ENCODE peak calls at places on chromosomes 1 and 21, in six cellular contexts. O, X, V, W, D and R are unnamed samples.

GRCh38 chr1:40758578-40759343 is 24.8 kb upstream of the KCNQ4 start:
- DNase-seq in O (no peak), D (no peak), V (no peak), W (no peak), X (no peak), R (no peak)

GRCh38 chr1:211579434-211580302 is 707 bp upstream of the SLC30A1 start:
- DNase-seq in W (peak), V (no peak), O (peak), X (no peak), D (no peak), R (no peak)

GRCh38 chr1:246836169-246836568 is 95.6 kb downstream of the AHCTF1 start:
- DNase-seq in D (no peak), V (no peak), W (no peak), O (no peak), X (no peak), R (no peak)

GRCh38 chr1:7384121-7384520 is 387.0 kb upstream of the VAMP3 start:
- DNase-seq in X (no peak), D (no peak), W (no peak), V (peak), O (no peak), R (no peak)

GRCh38 chr1:30318864-30319718 is 404.3 kb downstream of the MATN1 start:
- DNase-seq in W (no peak), D (no peak), O (no peak), V (peak), X (no peak), R (no peak)

GRCh38 chr1:59879556-59879955 is 47.0 kb downstream of the CYP2J2 start:
- DNase-seq in X (peak), V (no peak), D (peak), W (no peak), O (peak), R (no peak)

GRCh38 chr21:36310016-36310415 is 10.0 kb upstream of the MORC3 start:
- DNase-seq in D (peak), X (peak), V (no peak), W (no peak), O (no peak), R (no peak)

GRCh38 chr1:22611530-22611947 is 24.9 kb upstream of the C1QA start:
- DNase-seq in W (no peak), V (no peak), O (peak), D (no peak), X (no peak), R (peak)

GRCh38 chr1:47333578-47333921 is at the start of gene CMPK1:
- DNase-seq in D (peak), V (peak), O (peak), X (peak), W (peak), R (peak)